ENCODE peak calls at places on chromosomes 3 and 15, in five cellular contexts. S is A549, Z is HepG2, H is K562, T is H1. J is an unnamed sample.

GRCh38 chr3:116445291-116445841 is at the start of gene LSAMP:
- DNase-seq in S (no peak), Z (no peak), H (no peak), T (peak; percentile 63), J (no peak)

GRCh38 chr3:171455603-171456550 is 4.3 kb downstream of the TNIK start:
- DNase-seq in S (no peak), Z (no peak), H (no peak), T (no peak), J (no peak)

GRCh38 chr3:53069422-53070068 is 23.7 kb upstream of the SFMBT1 start:
- DNase-seq in S (no peak), Z (no peak), H (no peak), T (no peak), J (no peak)

GRCh38 chr3:144162042-144162441 is 190.4 kb downstream of the DIPK2A start:
- DNase-seq in S (peak; percentile 12), Z (peak; percentile 75), H (no peak), T (no peak), J (peak; percentile 59)

GRCh38 chr3:197674741-197675567 is 61.8 kb downstream of the RUBCN start:
- DNase-seq in S (no peak), Z (no peak), H (no peak), T (no peak), J (no peak)

GRCh38 chr3:190213726-190214125 is 93.0 kb upstream of the P3H2 start:
- DNase-seq in S (no peak), Z (no peak), H (no peak), T (no peak), J (no peak)

GRCh38 chr3:14404396-14405119 is 2.2 kb downstream of the SLC6A6 start:
- DNase-seq in S (no peak), Z (no peak), H (no peak), T (no peak), J (no peak)

GRCh38 chr3:50674349-50675178 is at the start of gene DOCK3:
- DNase-seq in S (peak; percentile 43), Z (no peak), H (peak; percentile 67), T (peak; percentile 72), J (peak; percentile 59)

GRCh38 chr15:85457392-85457968 is 77.1 kb downstream of the AKAP13 start:
- DNase-seq in S (no peak), Z (no peak), H (no peak), T (no peak), J (no peak)

GRCh38 chr3:12885585-12885934 is 44.2 kb upstream of the RPL32 start:
- DNase-seq in S (no peak), Z (no peak), H (no peak), T (no peak), J (no peak)

GRCh38 chr3:17195856-17196604 is 311.3 kb downstream of the PLCL2 start:
- DNase-seq in S (no peak), Z (no peak), H (no peak), T (no peak), J (no peak)

GRCh38 chr3:13197281-13197680 is 124.1 kb upstream of the IQSEC1 start:
- DNase-seq in S (no peak), Z (no peak), H (no peak), T (no peak), J (no peak)

GRCh38 chr3:90062018-90062417 is 954.6 kb downstream of the EPHA3 start:
- DNase-seq in S (no peak), Z (no peak), H (no peak), T (no peak), J (no peak)

GRCh38 chr3:195204360-195205166 is 66.4 kb downstream of the XXYLT1 start:
- DNase-seq in S (no peak), Z (no peak), H (no peak), T (no peak), J (peak; percentile 90)

GRCh38 chr15:26848498-26848897 is 18.4 kb upstream of the GABRA5 start:
- DNase-seq in S (no peak), Z (no peak), H (no peak), T (no peak), J (no peak)

GRCh38 chr3:7874116-7874515 is 627.5 kb upstream of the LMCD1 start:
- DNase-seq in S (no peak), Z (no peak), H (no peak), T (no peak), J (peak; percentile 44)

GRCh38 chr3:7877312-7877711 is 624.3 kb upstream of the LMCD1 start:
- DNase-seq in S (no peak), Z (no peak), H (no peak), T (no peak), J (no peak)

GRCh38 chr3:7879572-7879971 is 622.1 kb upstream of the LMCD1 start:
- DNase-seq in S (no peak), Z (no peak), H (no peak), T (no peak), J (no peak)

GRCh38 chr3:7876741-7877297 is 624.8 kb upstream of the LMCD1 start:
- DNase-seq in S (no peak), Z (no peak), H (no peak), T (no peak), J (peak; percentile 92)

DNA sequence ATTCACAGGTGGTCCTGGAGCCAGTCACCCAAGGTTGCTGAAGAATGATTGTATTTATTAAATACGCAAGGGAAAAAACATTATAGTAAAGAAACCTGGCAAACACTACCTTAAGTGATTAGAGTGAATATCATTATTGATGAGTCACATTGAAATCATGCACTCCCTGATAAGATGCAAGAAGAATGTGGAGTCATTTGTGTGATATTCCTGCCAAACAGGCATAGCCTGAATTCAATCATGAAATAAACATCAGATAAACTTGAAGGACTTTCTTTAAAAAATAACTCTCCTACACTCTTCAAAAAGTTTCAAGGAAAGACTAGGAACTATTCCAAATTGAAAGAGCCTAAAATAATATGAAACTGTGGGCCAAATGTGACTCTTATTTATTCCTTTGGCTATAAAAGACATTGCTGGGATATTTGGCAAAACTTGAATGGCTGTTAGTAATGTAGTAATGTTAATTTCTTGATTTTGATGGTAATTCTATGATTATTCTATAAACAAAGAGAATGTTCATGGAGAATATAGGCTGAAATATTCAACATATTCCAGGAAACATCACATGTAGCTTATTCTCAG is 625.7 kb upstream of the LMCD1 start:
- DNase-seq in S (no peak), Z (no peak), H (no peak), T (no peak), J (peak; percentile 74)
- H3K4me2 ChIP-seq in S (no peak overlapping the region), Z (no peak overlapping the region), H (no peak overlapping the region), T (no peak overlapping the region), J (peak overlapping the region; percentile 48)

GRCh38 chr15:31435891-31436628 is 109.4 kb downstream of the KLF13 start:
- DNase-seq in S (no peak), Z (no peak), H (peak; percentile 13), T (no peak), J (no peak)
- TF ChIP-seq JUN in S (no peak), Z (no peak), H (no peak), T (no peak), J (no peak)

GRCh38 chr3:184016169-184016570 is 1.5 kb downstream of the ABCC5 start:
- DNase-seq in S (no peak), Z (no peak), H (no peak), T (no peak), J (no peak)
- H3K4me2 ChIP-seq in S (peak overlapping the region; percentile 98), Z (peak overlapping the region; percentile 81), H (peak overlapping the region; percentile 89), T (peak overlapping the region; percentile 66), J (no peak overlapping the region)

DNA sequence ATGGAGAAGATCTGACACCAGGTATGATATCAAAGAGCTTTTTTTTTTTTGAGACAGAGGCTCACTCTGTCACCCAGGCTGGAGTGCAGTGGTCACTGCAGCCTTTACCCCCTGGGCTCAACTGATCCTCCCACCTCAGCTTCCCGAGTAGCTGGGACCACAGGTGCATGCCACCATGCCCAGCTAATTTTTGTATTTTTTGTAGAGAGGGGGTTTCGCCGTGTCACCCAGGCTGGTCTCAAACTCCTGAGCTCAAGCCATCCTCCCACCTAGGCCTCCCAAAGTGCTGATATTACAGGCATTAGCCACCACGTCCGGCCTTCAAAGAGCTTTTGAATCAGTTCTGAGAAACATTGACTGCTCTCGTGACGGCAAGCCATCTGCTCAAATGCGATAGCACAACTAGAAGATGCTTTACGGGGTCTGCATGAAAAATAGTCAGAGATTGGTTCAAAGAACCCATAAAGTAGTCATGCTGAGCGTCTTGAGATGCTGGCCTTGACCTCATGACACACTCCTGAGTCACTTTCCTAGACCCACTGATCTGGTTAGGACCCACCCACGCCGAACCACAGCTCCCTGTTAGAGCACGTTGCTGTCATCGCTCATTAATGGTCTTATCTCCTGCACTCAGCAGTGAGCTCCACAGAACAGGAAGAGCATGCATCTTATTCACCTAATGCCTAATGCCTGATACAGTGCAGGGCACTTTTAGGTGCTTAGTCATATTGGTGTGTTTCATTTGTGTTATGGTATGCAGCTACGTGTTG is 57.0 kb upstream of the NR2F2 start:
- DNase-seq in S (peak; percentile 52), Z (no peak), H (peak; percentile 93), T (no peak), J (peak; percentile 94)
- TF ChIP-seq JUN in S (no peak), Z (no peak), H (peak; percentile 93), T (no peak), J (peak; percentile 92)